ENCODE peak calls at places on chromosomes 6 and 20, in five cellular contexts. Z, C, F, B and S are unnamed samples.

GRCh38 chr6:152380351-152380767 is 256.8 kb downstream of the SYNE1 start:
- DNase-seq in Z (peak; percentile 35), B (no peak), C (peak; percentile 18), F (no peak), S (no peak)

GRCh38 chr6:109453594-109454482 is 1.7 kb downstream of the MICAL1 start:
- DNase-seq in B (no peak), F (peak; percentile 61), C (no peak), Z (no peak), S (no peak)

GRCh38 chr6:35506536-35506935 is 6.2 kb downstream of the TULP1 start:
- DNase-seq in F (no peak), C (no peak), Z (no peak), B (no peak), S (no peak)

GRCh38 chr6:148105695-148106094 is 236.9 kb upstream of the SASH1 start:
- DNase-seq in F (no peak), Z (no peak), B (no peak), C (no peak), S (no peak)

GRCh38 chr20:61169870-61170269 is 82.2 kb upstream of the CDH4 start:
- DNase-seq in C (no peak), F (no peak), B (no peak), Z (no peak), S (no peak)

GRCh38 chr6:43758617-43759050 is 11.4 kb upstream of the VEGFA start:
- DNase-seq in C (no peak), F (no peak), B (no peak), Z (no peak), S (no peak)

GRCh38 chr20:507933-508332 is 35.7 kb downstream of the CSNK2A1 start:
- DNase-seq in B (no peak), Z (no peak), C (no peak), F (no peak), S (no peak)

GRCh38 chr6:25645916-25646315 is 6.1 kb upstream of the SCGN start:
- DNase-seq in C (no peak), B (no peak), F (no peak), Z (no peak), S (no peak)

GRCh38 chr6:127200114-127200513 is 66.5 kb upstream of the RNF146 start:
- DNase-seq in F (no peak), B (no peak), C (no peak), Z (no peak), S (no peak)

GRCh38 chr6:74805841-74806696 is 399.8 kb downstream of the COL12A1 start:
- DNase-seq in B (no peak), Z (no peak), C (no peak), F (peak; percentile 57), S (no peak)

GRCh38 chr6:17458971-17459370 is 65.6 kb downstream of the CAP2 start:
- DNase-seq in Z (no peak), F (no peak), C (no peak), B (no peak), S (no peak)

GRCh38 chr20:37534401-37535157 is 6.9 kb upstream of the BLCAP start:
- DNase-seq in F (peak; percentile 75), C (no peak), Z (peak; percentile 95), B (no peak), S (peak; percentile 65)

DNA sequence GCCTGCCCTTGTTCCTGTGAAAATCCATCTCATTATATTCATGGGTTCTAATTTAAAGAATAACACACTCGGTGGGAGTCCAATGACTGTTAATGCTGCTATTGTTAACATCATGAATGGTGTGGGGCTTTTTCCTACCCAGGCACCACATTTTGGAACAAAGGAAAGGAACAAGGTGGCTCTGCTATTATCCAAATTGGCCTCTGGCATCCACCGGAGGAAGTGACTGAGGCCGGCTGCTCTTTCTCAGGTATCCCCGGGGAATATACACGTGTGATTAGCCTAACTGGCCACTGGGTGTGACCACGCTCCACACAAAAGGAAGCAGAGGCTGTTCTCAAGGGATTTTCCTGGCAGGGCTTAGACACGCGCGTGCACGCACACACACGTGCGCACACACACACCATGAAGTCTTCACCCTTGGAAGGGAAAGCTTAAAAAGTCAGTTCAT is 601.2 kb upstream of the ARID1B start:
- DNase-seq in Z (no peak), C (no peak), F (peak; percentile 29), B (no peak), S (no peak)
- TF ChIP-seq CTCF in Z (no peak), C (no peak), F (no peak), B (peak; percentile 18), S (no peak)

GRCh38 chr6:40054602-40055001 is 120.3 kb upstream of the MOCS1 start:
- DNase-seq in Z (no peak), F (no peak), B (no peak), C (no peak), S (no peak)
- H3K9me3 ChIP-seq in Z (no peaks in the 10 kb centered on the region), F (no peaks in the 10 kb centered on the region), B (no peaks in the 10 kb centered on the region), C (no peaks in the 10 kb centered on the region), S (peaks cover 1% of the 10 kb centered on the region)

GRCh38 chr20:32537657-32538525 is 47.2 kb downstream of the NOL4L start:
- DNase-seq in B (no peak), Z (no peak), F (no peak), C (no peak), S (no peak)

GRCh38 chr20:32536861-32537656 is 48.1 kb downstream of the NOL4L start:
- DNase-seq in F (peak; percentile 55), C (no peak), B (peak; percentile 46), Z (peak; percentile 82), S (peak; percentile 42)

GRCh38 chr20:32535316-32535952 is 49.7 kb downstream of the NOL4L start:
- DNase-seq in C (no peak), B (no peak), Z (no peak), F (no peak), S (no peak)

GRCh38 chr20:32534661-32535240 is 50.4 kb downstream of the NOL4L start:
- DNase-seq in B (no peak), F (no peak), C (no peak), Z (no peak), S (no peak)

GRCh38 chr20:32535953-32536823 is 48.9 kb downstream of the NOL4L start:
- DNase-seq in Z (peak; percentile 83), B (peak; percentile 55), C (no peak), F (peak; percentile 68), S (no peak)
- TF ChIP-seq CTCF in Z (no peak), B (no peak), C (no peak), F (no peak), S (no peak)

GRCh38 chr6:101728388-101728787 is 334.9 kb downstream of the GRIK2 start:
- DNase-seq in Z (no peak), C (no peak), F (no peak), B (no peak), S (no peak)

DNA sequence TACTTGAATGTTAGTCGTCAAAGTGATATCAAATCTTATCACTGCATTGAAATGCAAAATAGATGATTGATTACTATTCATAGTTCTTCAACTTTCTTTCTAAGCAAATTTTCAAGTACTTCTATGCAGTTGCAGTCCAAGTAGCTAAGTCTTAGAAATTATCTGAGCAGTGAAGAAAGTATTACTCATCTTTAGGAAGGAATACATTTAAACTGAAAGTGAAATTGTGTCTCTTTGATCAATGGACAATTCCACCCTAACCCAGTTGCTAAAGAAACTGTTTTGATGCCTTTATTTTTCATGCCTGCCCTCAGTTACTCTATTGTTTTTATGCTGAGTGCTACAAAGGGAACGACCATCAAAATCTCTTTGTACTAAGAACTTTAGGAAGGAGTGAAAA is 337.4 kb downstream of the GRIK2 start:
- DNase-seq in Z (no peak), F (no peak), C (no peak), B (no peak), S (no peak)
- H3K9me3 ChIP-seq in Z (no peaks in the 10 kb centered on the region), F (no peaks in the 10 kb centered on the region), C (peaks cover under 1% of the 10 kb centered on the region), B (no peaks in the 10 kb centered on the region), S (no peaks in the 10 kb centered on the region)

GRCh38 chr20:59221049-59221748 is 57.6 kb downstream of the ZNF831 start:
- DNase-seq in F (peak; percentile 34), Z (no peak), C (no peak), B (no peak), S (no peak)
- TF ChIP-seq CTCF in F (no peak), Z (no peak), C (no peak), B (no peak), S (no peak)

DNA sequence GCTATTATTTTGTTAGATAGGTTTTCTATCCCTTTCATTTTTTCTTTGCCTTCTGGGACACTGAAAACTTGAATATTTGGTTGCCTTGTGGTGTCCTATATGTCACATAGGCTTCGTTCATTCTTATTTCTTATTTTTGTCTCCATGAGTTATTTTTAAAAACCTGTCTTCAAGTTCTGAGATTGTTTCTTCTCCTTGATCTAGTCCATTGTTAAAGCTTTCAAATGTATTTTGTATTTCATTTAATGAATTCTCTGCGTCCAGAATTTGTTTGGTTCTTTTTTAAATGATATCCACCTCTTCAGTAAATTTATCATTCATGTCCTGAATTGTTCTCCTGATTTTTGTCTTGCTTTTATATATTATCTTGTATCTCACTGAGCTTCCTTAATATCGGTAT is 243.2 kb upstream of the BMP2 start:
- DNase-seq in F (no peak), Z (no peak), C (no peak), B (no peak), S (no peak)
- H3K9me3 ChIP-seq in F (no peaks in the 10 kb centered on the region), Z (no peaks in the 10 kb centered on the region), C (peaks cover 14% of the 10 kb centered on the region), B (no peaks in the 10 kb centered on the region), S (peaks cover 3% of the 10 kb centered on the region)

GRCh38 chr20:44648068-44648467 is 3.4 kb downstream of the ADA start:
- DNase-seq in B (no peak), F (no peak), Z (peak; percentile 63), C (no peak), S (no peak)
- TF ChIP-seq CTCF in B (no peak), F (no peak), Z (peak; percentile 3), C (no peak), S (no peak)

DNA sequence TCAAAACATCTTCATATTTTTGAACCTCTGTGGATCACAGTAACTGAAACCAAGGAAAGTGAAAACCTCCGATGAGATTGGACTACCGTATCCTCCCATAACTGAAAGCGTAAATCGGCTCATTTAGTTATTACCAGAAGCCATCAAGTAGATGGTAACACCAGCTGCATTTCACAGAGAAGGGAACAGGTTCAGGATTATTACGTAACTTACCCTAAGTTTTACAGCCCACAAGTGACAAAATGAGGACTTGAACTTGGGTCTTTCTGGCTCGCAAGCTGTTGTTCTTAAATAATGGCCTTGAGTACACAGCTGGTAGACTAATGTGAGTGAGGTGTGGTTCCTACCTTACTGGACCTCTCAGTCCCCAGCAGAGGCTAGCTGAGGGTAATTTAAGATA is 37.9 kb upstream of the CBLN4 start:
- DNase-seq in Z (no peak), C (no peak), F (no peak), B (no peak), S (no peak)
- H3K9me3 ChIP-seq in Z (no peaks in the 10 kb centered on the region), C (peaks cover 7% of the 10 kb centered on the region), F (no peaks in the 10 kb centered on the region), B (no peaks in the 10 kb centered on the region), S (no peaks in the 10 kb centered on the region)